ENCODE peak calls at places on chromosomes 12 and 14, in seven cellular contexts. T is type B pancreatic cell, W is astrocyte, U is mesothelial cell of epicardium, H is GM13976, O is NB4, Y is MCF 10A. L is an unnamed sample.

GRCh38 chr12:67925551-67925950 is 63.7 kb upstream of the IFNG-AS1 start:
- DNase-seq in Y (no peak), W (no peak), T (no peak), H (no peak), U (no peak), O (no peak), L (no peak)

GRCh38 chr14:64604001-64604400 is 54.2 kb downstream of the PPP1R36 start:
- DNase-seq in U (no peak), Y (no peak), T (no peak), O (no peak), H (no peak), W (no peak), L (no peak)

GRCh38 chr14:68549057-68549421 is 243.8 kb downstream of the ZFP36L1 start:
- DNase-seq in T (no peak), U (no peak), W (peak; percentile 84), O (no peak), Y (peak; percentile 94), H (no peak), L (no peak)

GRCh38 chr12:79194595-79194994 is 330.0 kb downstream of the SYT1 start:
- DNase-seq in T (no peak), H (no peak), Y (no peak), U (no peak), W (peak; percentile 21), O (no peak), L (no peak)

GRCh38 chr14:50704454-50705010 is 36.4 kb upstream of the SAV1 start:
- DNase-seq in H (no peak), O (no peak), U (no peak), T (no peak), Y (no peak), W (no peak), L (no peak)

GRCh38 chr14:95433094-95433478 is 83.4 kb downstream of the SYNE3 start:
- DNase-seq in H (no peak), W (no peak), O (no peak), Y (no peak), T (no peak), U (no peak), L (no peak)

GRCh38 chr14:36580856-36581831 is 1.3 kb downstream of the NKX2-8 start:
- DNase-seq in T (no peak), Y (peak; percentile 65), U (no peak), O (no peak), H (peak; percentile 39), W (peak; percentile 35), L (no peak)

GRCh38 chr14:56378474-56378873 is 201.1 kb upstream of the TMEM260 start:
- DNase-seq in T (no peak), O (peak; percentile 10), Y (peak; percentile 77), W (peak; percentile 63), U (no peak), H (no peak), L (no peak)

GRCh38 chr12:56993346-56993745 is 13.0 kb downstream of the ZBTB39 start:
- DNase-seq in W (no peak), H (no peak), U (no peak), T (peak; percentile 43), Y (no peak), O (no peak), L (no peak)

GRCh38 chr14:75310295-75311059 is 31.8 kb downstream of the FOS start:
- DNase-seq in O (no peak), T (peak; percentile 78), H (no peak), Y (peak; percentile 66), U (peak; percentile 50), W (peak; percentile 79), L (no peak)

GRCh38 chr12:6069452-6070093 is 54.9 kb downstream of the VWF start:
- DNase-seq in O (peak; percentile 45), Y (peak; percentile 79), W (peak; percentile 91), H (no peak), U (no peak), T (no peak), L (no peak)

GRCh38 chr12:57152408-57153038 is 5.1 kb upstream of the LRP1-AS start:
- DNase-seq in W (peak; percentile 60), T (no peak), Y (peak; percentile 34), O (no peak), U (no peak), H (no peak), L (no peak)

GRCh38 chr14:60092516-60092915 is 793 bp downstream of the PCNX4 start:
- DNase-seq in T (no peak), W (peak; percentile 42), Y (peak; percentile 43), U (no peak), H (peak; percentile 31), O (peak; percentile 61), L (no peak)

GRCh38 chr14:71168564-71168963 is 261.3 kb downstream of the PCNX1 start:
- DNase-seq in H (no peak), T (no peak), O (no peak), Y (no peak), W (no peak), U (no peak), L (no peak)

GRCh38 chr14:71165121-71165574 is 257.9 kb downstream of the PCNX1 start:
- DNase-seq in O (peak; percentile 32), H (no peak), T (no peak), U (no peak), Y (no peak), W (peak; percentile 54), L (no peak)

GRCh38 chr14:71163842-71164500 is 256.7 kb downstream of the PCNX1 start:
- DNase-seq in Y (no peak), O (no peak), H (no peak), T (no peak), W (no peak), U (no peak), L (no peak)

GRCh38 chr14:71165650-71166049 is 258.4 kb downstream of the PCNX1 start:
- DNase-seq in Y (no peak), W (no peak), U (no peak), O (no peak), H (no peak), T (no peak), L (no peak)

DNA sequence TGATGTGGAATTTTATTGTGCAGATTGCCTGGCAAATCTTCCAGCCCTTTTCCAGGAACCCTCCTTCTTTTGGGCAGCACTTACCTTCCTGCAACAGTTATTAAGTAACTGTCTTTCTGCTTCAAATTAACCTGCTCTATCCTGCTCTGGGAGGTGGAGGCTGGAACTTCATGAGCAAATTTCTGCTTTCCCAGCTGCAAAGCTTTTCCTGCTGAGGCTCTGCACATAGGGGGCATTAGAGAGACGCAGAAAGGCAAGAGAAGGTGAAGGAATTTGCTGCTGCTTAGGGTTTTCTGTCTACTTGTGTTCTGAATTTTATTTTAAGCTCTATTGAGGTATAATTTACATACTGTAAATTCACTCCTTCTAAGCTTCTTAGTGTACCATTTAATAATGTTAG is 259.2 kb downstream of the PCNX1 start:
- DNase-seq in U (no peak), Y (peak; percentile 76), W (peak; percentile 70), O (peak; percentile 75), H (peak; percentile 55), T (no peak), L (no peak)
- TF ChIP-seq CTCF in U (no peak), Y (peak; percentile 38), W (peak; percentile 84), O (peak; percentile 72), H (peak; percentile 29), T (peak; percentile 54), L (no peak)

GRCh38 chr12:23721268-23721667 is 228.2 kb downstream of the SOX5 start:
- DNase-seq in O (no peak), T (no peak), U (no peak), H (no peak), Y (no peak), W (no peak), L (no peak)

GRCh38 chr12:23722655-23723054 is 226.8 kb downstream of the SOX5 start:
- DNase-seq in Y (no peak), H (no peak), U (no peak), O (no peak), W (no peak), T (no peak), L (no peak)

DNA sequence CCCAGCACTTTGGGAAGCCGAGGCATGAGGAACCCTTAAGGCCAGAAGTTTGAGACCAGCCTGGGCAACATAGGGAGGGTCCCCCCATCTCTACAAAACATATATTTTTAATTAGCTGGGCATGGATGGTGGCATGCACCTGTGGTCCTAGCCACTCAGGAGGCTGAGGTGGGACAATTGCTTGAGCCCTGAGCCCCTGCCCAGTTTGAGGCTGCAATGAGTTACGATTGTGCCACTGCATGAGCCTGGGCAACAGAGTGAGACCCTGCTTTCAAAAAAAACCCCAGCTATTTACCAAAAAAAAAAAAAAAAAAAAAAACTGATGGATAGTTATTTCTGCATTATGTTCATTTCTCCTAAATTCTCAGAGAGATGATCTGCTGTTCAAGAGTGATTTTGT is 230.0 kb downstream of the SOX5 start:
- DNase-seq in U (no peak), Y (no peak), W (no peak), T (no peak), O (no peak), H (no peak), L (no peak)
- TF ChIP-seq CTCF in U (no peak), Y (no peak), W (no peak), T (no peak), O (no peak), H (no peak), L (no peak)

DNA sequence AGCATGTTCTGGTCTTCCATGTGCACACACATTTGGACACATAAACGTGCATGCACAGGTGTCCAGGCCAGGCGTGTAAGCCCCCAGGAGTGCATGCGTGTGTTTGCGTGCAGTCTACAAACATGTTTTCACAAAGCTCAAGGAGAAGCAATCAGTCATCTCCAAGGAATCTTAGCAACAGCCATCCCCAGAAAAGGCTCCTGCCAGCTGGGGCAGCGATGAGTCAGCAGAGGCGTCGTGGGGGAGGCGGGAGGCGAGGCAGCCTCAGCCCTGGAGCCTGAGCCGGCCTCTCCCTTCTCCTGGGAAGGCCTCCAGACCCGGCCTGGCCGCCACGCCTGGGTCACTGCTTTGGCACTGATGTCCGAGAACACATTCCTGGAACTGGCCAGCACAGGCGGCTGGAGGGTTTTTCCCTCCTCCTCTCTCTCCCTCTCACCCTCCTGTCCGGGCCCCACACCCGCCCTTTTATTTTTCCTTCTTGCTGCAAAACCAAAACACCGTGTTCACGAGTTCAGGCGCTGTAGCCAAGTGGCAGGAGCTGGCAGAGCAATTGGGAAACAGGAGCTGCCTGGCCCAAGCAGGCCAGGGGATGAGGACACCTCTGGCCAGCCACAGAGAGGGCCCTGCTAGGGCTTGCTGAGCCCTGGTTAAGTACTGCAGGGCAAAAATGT is 92.7 kb downstream of the LRRC74A start:
- DNase-seq in O (peak; percentile 68), H (no peak), U (peak; percentile 60), W (peak; percentile 97), T (no peak), Y (peak; percentile 98), L (no peak)
- TF ChIP-seq CTCF in O (no peak), H (no peak), U (no peak), W (no peak), T (no peak), Y (no peak), L (no peak)

GRCh38 chr12:70758494-70758845 is 121.2 kb upstream of the PTPRB start:
- DNase-seq in Y (no peak), H (no peak), O (no peak), U (no peak), W (no peak), T (no peak), L (no peak)

GRCh38 chr12:70762000-70762399 is 124.8 kb upstream of the PTPRB start:
- DNase-seq in H (no peak), T (no peak), W (no peak), U (no peak), O (no peak), Y (no peak), L (no peak)

GRCh38 chr12:70759161-70759918 is 122.1 kb upstream of the PTPRB start:
- DNase-seq in Y (no peak), H (no peak), W (no peak), U (no peak), O (no peak), T (no peak), L (no peak)

GRCh38 chr12:70757830-70758493 is 120.7 kb upstream of the PTPRB start:
- DNase-seq in H (no peak), O (no peak), U (no peak), T (no peak), Y (no peak), W (no peak), L (no peak)

GRCh38 chr12:70763666-70764065 is 126.4 kb upstream of the PTPRB start:
- DNase-seq in T (no peak), Y (no peak), W (no peak), O (no peak), U (no peak), H (no peak), L (no peak)
- TF ChIP-seq CTCF in T (no peak), Y (no peak), W (no peak), O (no peak), U (no peak), H (no peak), L (no peak)